ENCODE peak calls at places on chromosomes 1 and 21, in four cellular contexts. R is DMS153, S is posterior vena cava, V is left ventricle myocardium superior. Y is an unnamed sample.
A peak's percentile ranks its signal among the peaks of the same experiment; 100 is the strongest.

GRCh38 chr1:109206324-109206723 is 7.4 kb upstream of the SARS1 start:
- DNase-seq in R (no peak), S (no peak), V (no peak), Y (no peak)

GRCh38 chr1:97050501-97050900 is 328.9 kb downstream of the PTBP2 start:
- DNase-seq in R (no peak), S (no peak), V (no peak), Y (no peak)

GRCh38 chr1:201533836-201534235 is 5.1 kb upstream of the NAV1 start:
- DNase-seq in R (no peak), S (no peak), V (no peak), Y (no peak)

GRCh38 chr1:245256528-245256927 is 101.7 kb downstream of the KIF26B start:
- DNase-seq in R (no peak), S (no peak), V (no peak), Y (no peak)

GRCh38 chr1:167121375-167122120 is 27.7 kb downstream of the STYXL2 start:
- DNase-seq in R (peak; percentile 51), S (peak; percentile 82), V (peak; percentile 55), Y (peak; percentile 84)

GRCh38 chr1:62716397-62716796 is 28.2 kb upstream of the DOCK7 start:
- DNase-seq in R (no peak), S (no peak), V (no peak), Y (no peak)

GRCh38 chr1:229253170-229253974 is 17.5 kb upstream of the RAB4A start:
- DNase-seq in R (peak; percentile 79), S (no peak), V (no peak), Y (no peak)

GRCh38 chr21:25891596-25891995 is 156.8 kb downstream of the GABPA start:
- DNase-seq in R (no peak), S (no peak), V (no peak), Y (no peak)

GRCh38 chr1:229402993-229403392 is 30.9 kb downstream of the ACTA1 start:
- DNase-seq in R (no peak), S (no peak), V (no peak), Y (no peak)

GRCh38 chr1:109579496-109579895 is 31.1 kb downstream of the GNAI3 start:
- DNase-seq in R (no peak), S (no peak), V (no peak), Y (no peak)

GRCh38 chr1:201619513-201619912 is 80.6 kb downstream of the NAV1 start:
- DNase-seq in R (no peak), S (no peak), V (no peak), Y (no peak)

GRCh38 chr1:21781971-21782867 is 730 bp downstream of the USP48 start:
- DNase-seq in R (peak; percentile 54), S (peak; percentile 87), V (no peak), Y (peak; percentile 92)

GRCh38 chr21:38165466-38166213 is 91.2 kb upstream of the KCNJ15 start:
- DNase-seq in R (no peak), S (no peak), V (no peak), Y (peak; percentile 79)

GRCh38 chr1:51423098-51423821 is 92.9 kb upstream of the TTC39A start:
- DNase-seq in R (no peak), S (no peak), V (no peak), Y (no peak)

GRCh38 chr1:194548071-194548470 is 1361.7 kb upstream of the B3GALT2 start:
- DNase-seq in R (no peak), S (no peak), V (no peak), Y (no peak)